ENCODE peak calls at places on chromosomes 5 and 9, in nine cellular contexts. One of them, this sample, is unnamed.

GRCh38 chr9:336039-336438 is 121.4 kb downstream of the DOCK8 start:
- DNase-seq in IMR-90: no peak
- DNase-seq in mammary epithelial cell: no peak
- DNase-seq in colonic mucosa: no peak
- DNase-seq in fibroblast of lung: no peak
- DNase-seq in ovary: no peak
- DNase-seq in cardiac muscle cell: no peak
- DNase-seq in OCI-LY7: no peak
- DNase-seq in AG04450: no peak
- DNase-seq in this sample: no peak

GRCh38 chr5:40847525-40847924 is 6.4 kb downstream of the CARD6 start:
- DNase-seq in AG04450: no peak
- DNase-seq in colonic mucosa: no peak
- DNase-seq in mammary epithelial cell: no peak
- DNase-seq in OCI-LY7: no peak
- DNase-seq in IMR-90: no peak
- DNase-seq in cardiac muscle cell: no peak
- DNase-seq in fibroblast of lung: no peak
- DNase-seq in ovary: no peak
- DNase-seq in this sample: no peak

GRCh38 chr9:129320575-129321311 is 142.7 kb upstream of the IER5L start:
- DNase-seq in AG04450: peak
- DNase-seq in ovary: peak
- DNase-seq in IMR-90: peak
- DNase-seq in colonic mucosa: no peak
- DNase-seq in OCI-LY7: no peak
- DNase-seq in mammary epithelial cell: no peak
- DNase-seq in cardiac muscle cell: peak
- DNase-seq in fibroblast of lung: peak
- DNase-seq in this sample: peak

GRCh38 chr9:137277329-137278041 is at the start of gene TOR4A:
- DNase-seq in cardiac muscle cell: peak
- DNase-seq in mammary epithelial cell: no peak
- DNase-seq in IMR-90: peak
- DNase-seq in OCI-LY7: peak
- DNase-seq in ovary: peak
- DNase-seq in AG04450: peak
- DNase-seq in colonic mucosa: peak
- DNase-seq in fibroblast of lung: peak
- DNase-seq in this sample: peak

GRCh38 chr5:143887302-143887638 is 75.3 kb downstream of the HMHB1 start:
- DNase-seq in colonic mucosa: no peak
- DNase-seq in mammary epithelial cell: peak
- DNase-seq in IMR-90: peak
- DNase-seq in cardiac muscle cell: peak
- DNase-seq in AG04450: no peak
- DNase-seq in ovary: no peak
- DNase-seq in fibroblast of lung: peak
- DNase-seq in OCI-LY7: no peak
- DNase-seq in this sample: no peak

GRCh38 chr5:134396274-134396673 is 15.4 kb downstream of the CDKN2AIPNL start:
- DNase-seq in mammary epithelial cell: no peak
- DNase-seq in colonic mucosa: no peak
- DNase-seq in IMR-90: no peak
- DNase-seq in fibroblast of lung: no peak
- DNase-seq in OCI-LY7: no peak
- DNase-seq in cardiac muscle cell: no peak
- DNase-seq in ovary: no peak
- DNase-seq in AG04450: no peak
- DNase-seq in this sample: no peak

GRCh38 chr5:56025303-56025885 is 30.6 kb upstream of the IL6ST start:
- DNase-seq in mammary epithelial cell: no peak
- DNase-seq in OCI-LY7: no peak
- DNase-seq in fibroblast of lung: no peak
- DNase-seq in colonic mucosa: peak
- DNase-seq in IMR-90: peak
- DNase-seq in cardiac muscle cell: no peak
- DNase-seq in ovary: no peak
- DNase-seq in AG04450: no peak
- DNase-seq in this sample: no peak

GRCh38 chr9:97873410-97873809 is 20.4 kb downstream of the FOXE1 start:
- DNase-seq in cardiac muscle cell: no peak
- DNase-seq in mammary epithelial cell: no peak
- DNase-seq in AG04450: no peak
- DNase-seq in IMR-90: no peak
- DNase-seq in ovary: no peak
- DNase-seq in colonic mucosa: no peak
- DNase-seq in OCI-LY7: no peak
- DNase-seq in fibroblast of lung: no peak
- DNase-seq in this sample: no peak

GRCh38 chr5:109062669-109063068 is 315.0 kb downstream of the FER start:
- DNase-seq in ovary: no peak
- DNase-seq in colonic mucosa: no peak
- DNase-seq in mammary epithelial cell: no peak
- DNase-seq in cardiac muscle cell: no peak
- DNase-seq in OCI-LY7: no peak
- DNase-seq in AG04450: no peak
- DNase-seq in fibroblast of lung: no peak
- DNase-seq in IMR-90: no peak
- DNase-seq in this sample: no peak

GRCh38 chr9:68755051-68755450 is 50.0 kb downstream of the PIP5K1B start:
- DNase-seq in mammary epithelial cell: no peak
- DNase-seq in AG04450: no peak
- DNase-seq in colonic mucosa: no peak
- DNase-seq in ovary: no peak
- DNase-seq in OCI-LY7: no peak
- DNase-seq in cardiac muscle cell: no peak
- DNase-seq in IMR-90: no peak
- DNase-seq in fibroblast of lung: no peak
- DNase-seq in this sample: no peak

GRCh38 chr5:60066502-60066901 is 173.0 kb upstream of the PDE4D start:
- DNase-seq in fibroblast of lung: peak
- DNase-seq in cardiac muscle cell: peak
- DNase-seq in IMR-90: peak
- DNase-seq in OCI-LY7: no peak
- DNase-seq in ovary: no peak
- DNase-seq in AG04450: no peak
- DNase-seq in colonic mucosa: no peak
- DNase-seq in mammary epithelial cell: no peak
- DNase-seq in this sample: no peak

GRCh38 chr9:133839822-133840329 is 101.7 kb upstream of the SARDH start:
- DNase-seq in IMR-90: peak
- DNase-seq in colonic mucosa: peak
- DNase-seq in ovary: no peak
- DNase-seq in fibroblast of lung: peak
- DNase-seq in AG04450: no peak
- DNase-seq in cardiac muscle cell: peak
- DNase-seq in mammary epithelial cell: no peak
- DNase-seq in OCI-LY7: no peak
- DNase-seq in this sample: peak

GRCh38 chr5:172443441-172444109 is 10.8 kb downstream of the SH3PXD2B start:
- DNase-seq in ovary: peak
- DNase-seq in IMR-90: peak
- DNase-seq in fibroblast of lung: peak
- DNase-seq in OCI-LY7: no peak
- DNase-seq in cardiac muscle cell: peak
- DNase-seq in mammary epithelial cell: peak
- DNase-seq in AG04450: peak
- DNase-seq in colonic mucosa: peak
- DNase-seq in this sample: peak

GRCh38 chr5:14322437-14323187 is 179.5 kb downstream of the TRIO start:
- DNase-seq in colonic mucosa: no peak
- DNase-seq in OCI-LY7: no peak
- DNase-seq in AG04450: no peak
- DNase-seq in fibroblast of lung: no peak
- DNase-seq in cardiac muscle cell: no peak
- DNase-seq in IMR-90: no peak
- DNase-seq in mammary epithelial cell: no peak
- DNase-seq in ovary: no peak
- DNase-seq in this sample: no peak

GRCh38 chr5:78659114-78659513 is 10.5 kb upstream of the LHFPL2 start:
- DNase-seq in AG04450: no peak
- DNase-seq in ovary: no peak
- DNase-seq in fibroblast of lung: no peak
- DNase-seq in cardiac muscle cell: no peak
- DNase-seq in mammary epithelial cell: no peak
- DNase-seq in colonic mucosa: no peak
- DNase-seq in OCI-LY7: no peak
- DNase-seq in IMR-90: no peak
- DNase-seq in this sample: no peak

DNA sequence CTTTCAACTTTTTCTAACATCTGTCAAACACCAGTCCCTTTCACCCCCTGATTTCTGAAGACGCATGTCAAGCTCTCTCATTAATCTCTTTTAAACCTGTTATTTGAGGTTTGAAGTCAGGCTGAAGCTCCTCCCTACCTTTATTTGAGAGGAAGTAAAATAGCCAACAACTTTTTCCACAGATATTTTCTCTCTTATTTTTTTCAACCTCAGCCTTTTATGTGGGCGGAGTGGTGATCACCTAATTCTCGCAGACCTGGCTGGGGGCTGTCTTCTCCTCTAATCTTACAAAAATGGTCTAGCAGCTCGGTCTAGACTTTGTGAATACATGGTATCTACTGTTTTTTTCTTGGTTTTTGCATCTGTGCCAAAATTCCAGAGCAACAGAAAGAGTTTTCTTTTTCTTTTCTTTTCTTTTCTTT is 395.7 kb upstream of the ACTBL2 start:
- DNase-seq in OCI-LY7: no peak
- DNase-seq in mammary epithelial cell: no peak
- DNase-seq in IMR-90: no peak
- DNase-seq in AG04450: no peak
- DNase-seq in ovary: no peak
- DNase-seq in colonic mucosa: no peak
- DNase-seq in fibroblast of lung: no peak
- DNase-seq in cardiac muscle cell: peak
- DNase-seq in this sample: no peak
- H3K27ac ChIP-seq in OCI-LY7: no peak
- H3K27ac ChIP-seq in mammary epithelial cell: no peak
- H3K27ac ChIP-seq in IMR-90: no peak
- H3K27ac ChIP-seq in AG04450: no peak
- H3K27ac ChIP-seq in ovary: no peak
- H3K27ac ChIP-seq in colonic mucosa: no peak
- H3K27ac ChIP-seq in fibroblast of lung: no peak
- H3K27ac ChIP-seq in cardiac muscle cell: no peak
- H3K27ac ChIP-seq in this sample: no peak

GRCh38 chr9:135244751-135245221 is 157.3 kb downstream of the OLFM1 start:
- DNase-seq in mammary epithelial cell: no peak
- DNase-seq in colonic mucosa: no peak
- DNase-seq in OCI-LY7: no peak
- DNase-seq in fibroblast of lung: no peak
- DNase-seq in cardiac muscle cell: no peak
- DNase-seq in ovary: no peak
- DNase-seq in IMR-90: no peak
- DNase-seq in AG04450: no peak
- DNase-seq in this sample: no peak

GRCh38 chr9:135244271-135244691 is 156.8 kb downstream of the OLFM1 start:
- DNase-seq in OCI-LY7: no peak
- DNase-seq in ovary: no peak
- DNase-seq in fibroblast of lung: no peak
- DNase-seq in AG04450: no peak
- DNase-seq in cardiac muscle cell: no peak
- DNase-seq in IMR-90: no peak
- DNase-seq in mammary epithelial cell: no peak
- DNase-seq in colonic mucosa: no peak
- DNase-seq in this sample: no peak

GRCh38 chr9:135247174-135247930 is 159.9 kb downstream of the OLFM1 start:
- DNase-seq in fibroblast of lung: no peak
- DNase-seq in cardiac muscle cell: peak
- DNase-seq in colonic mucosa: no peak
- DNase-seq in AG04450: no peak
- DNase-seq in OCI-LY7: no peak
- DNase-seq in ovary: no peak
- DNase-seq in IMR-90: no peak
- DNase-seq in mammary epithelial cell: no peak
- DNase-seq in this sample: no peak

GRCh38 chr9:135246248-135247173 is 159.0 kb downstream of the OLFM1 start:
- DNase-seq in cardiac muscle cell: no peak
- DNase-seq in mammary epithelial cell: no peak
- DNase-seq in IMR-90: no peak
- DNase-seq in fibroblast of lung: no peak
- DNase-seq in AG04450: no peak
- DNase-seq in OCI-LY7: no peak
- DNase-seq in ovary: no peak
- DNase-seq in colonic mucosa: no peak
- DNase-seq in this sample: no peak

DNA sequence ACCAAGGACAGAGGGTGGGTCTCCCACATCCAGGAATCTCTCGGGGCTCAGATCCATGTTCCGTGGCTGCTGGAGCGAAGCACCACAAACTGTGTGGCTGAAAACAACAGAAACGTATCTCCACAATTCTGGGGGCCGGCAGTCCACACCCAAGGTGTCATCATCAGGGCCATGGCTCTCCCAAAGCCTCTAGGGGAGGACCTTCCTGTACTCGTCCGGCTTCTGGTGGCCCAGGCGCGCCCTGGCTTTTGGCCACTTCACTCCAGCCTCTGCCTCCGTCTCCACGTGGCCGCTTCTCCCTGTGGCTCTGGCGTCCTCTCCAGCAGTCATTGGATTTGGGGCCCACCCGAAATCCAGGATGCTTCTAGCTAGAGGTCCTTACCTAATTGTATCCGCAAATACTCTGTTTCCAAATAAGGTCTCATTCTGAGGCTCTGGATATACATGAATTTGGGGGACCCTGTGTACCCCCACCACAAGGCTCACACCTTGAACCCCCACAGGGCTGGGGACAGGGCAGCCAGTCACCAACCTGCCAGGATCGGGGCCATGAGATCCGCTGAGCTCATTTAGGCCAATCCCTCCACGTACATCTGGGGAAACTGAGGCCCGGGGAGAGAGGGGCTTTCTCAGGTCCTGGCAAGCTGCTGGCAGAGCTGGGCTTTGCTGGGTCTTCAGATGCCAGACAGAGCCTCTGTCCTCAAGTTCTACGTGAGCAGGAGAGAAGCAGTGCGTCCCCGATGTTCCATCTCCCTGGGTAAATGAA is 158.2 kb downstream of the OLFM1 start:
- DNase-seq in colonic mucosa: no peak
- DNase-seq in fibroblast of lung: no peak
- DNase-seq in IMR-90: no peak
- DNase-seq in cardiac muscle cell: no peak
- DNase-seq in mammary epithelial cell: no peak
- DNase-seq in ovary: no peak
- DNase-seq in AG04450: no peak
- DNase-seq in OCI-LY7: no peak
- DNase-seq in this sample: no peak
- H3K4me3 ChIP-seq in colonic mucosa: no peak
- H3K4me3 ChIP-seq in fibroblast of lung: no peak
- H3K4me3 ChIP-seq in IMR-90: no peak
- H3K4me3 ChIP-seq in cardiac muscle cell: no peak
- H3K4me3 ChIP-seq in mammary epithelial cell: no peak
- H3K4me3 ChIP-seq in ovary: no peak
- H3K4me3 ChIP-seq in AG04450: no peak
- H3K4me3 ChIP-seq in OCI-LY7: no peak
- H3K4me3 ChIP-seq in this sample: no peak

GRCh38 chr5:72572236-72572765 is 65.1 kb upstream of the ZNF366 start:
- DNase-seq in cardiac muscle cell: no peak
- DNase-seq in colonic mucosa: no peak
- DNase-seq in ovary: no peak
- DNase-seq in mammary epithelial cell: peak
- DNase-seq in IMR-90: no peak
- DNase-seq in fibroblast of lung: no peak
- DNase-seq in AG04450: no peak
- DNase-seq in OCI-LY7: no peak
- DNase-seq in this sample: no peak
- H3K27ac ChIP-seq in cardiac muscle cell: no peak
- H3K27ac ChIP-seq in colonic mucosa: no peak
- H3K27ac ChIP-seq in ovary: no peak
- H3K27ac ChIP-seq in mammary epithelial cell: no peak
- H3K27ac ChIP-seq in IMR-90: no peak
- H3K27ac ChIP-seq in fibroblast of lung: no peak
- H3K27ac ChIP-seq in AG04450: no peak
- H3K27ac ChIP-seq in OCI-LY7: no peak
- H3K27ac ChIP-seq in this sample: no peak

GRCh38 chr9:121299467-121300282 is 31.7 kb downstream of the GSN start:
- DNase-seq in colonic mucosa: peak
- DNase-seq in ovary: no peak
- DNase-seq in cardiac muscle cell: peak
- DNase-seq in fibroblast of lung: no peak
- DNase-seq in OCI-LY7: no peak
- DNase-seq in mammary epithelial cell: peak
- DNase-seq in IMR-90: no peak
- DNase-seq in AG04450: no peak
- DNase-seq in this sample: peak
- H3K4me3 ChIP-seq in colonic mucosa: peak
- H3K4me3 ChIP-seq in ovary: peak
- H3K4me3 ChIP-seq in cardiac muscle cell: peak
- H3K4me3 ChIP-seq in fibroblast of lung: peak
- H3K4me3 ChIP-seq in OCI-LY7: no peak
- H3K4me3 ChIP-seq in mammary epithelial cell: peak
- H3K4me3 ChIP-seq in IMR-90: peak
- H3K4me3 ChIP-seq in AG04450: peak
- H3K4me3 ChIP-seq in this sample: peak

This sample was measured in gastrocnemius medialis.